ENCODE peak calls at places on chromosomes 4 and X, in seven cellular contexts. Y is stimulated activated CD4-positive, alpha-beta T cell treated with anti-CD3 and anti-CD28 coated beads, Interleukin-2, amount 100 ng/mL, for 48 hours; F is fibroblast of mammary gland; P is lower lobe of right lung; L is frontal cortex; K is Right ventricle myocardium inferior; E is NCI-H524 treated with DMSO at 0.1 percent for 48 hours. N is an unnamed sample.
A peak's percentile ranks its signal among the peaks of the same experiment; 100 is the strongest.

GRCh38 chr4:10098770-10099139 is 17.8 kb downstream of the WDR1 start:
- DNase-seq in Y (no peak), F (peak; percentile 87), P (no peak), L (no peak), K (peak; percentile 49), E (no peak), N (no peak)

GRCh38 chr4:186015212-186015817 is 53.6 kb upstream of the TLR3 start:
- DNase-seq in Y (no peak), F (no peak), P (no peak), L (no peak), K (no peak), E (no peak), N (no peak)

GRCh38 chr4:161134795-161135194 is 1029.0 kb downstream of the FSTL5 start:
- DNase-seq in Y (no peak), F (no peak), P (no peak), L (no peak), K (no peak), E (no peak), N (no peak)

GRCh38 chrX:125205084-125205917 is 114.4 kb upstream of the TEX13C start:
- DNase-seq in Y (peak; percentile 7), F (peak; percentile 4), P (peak; percentile 37), L (no peak), K (peak; percentile 77), E (peak; percentile 28), N (no peak)

GRCh38 chr4:25075851-25076250 is 45.1 kb upstream of the LGI2 start:
- DNase-seq in Y (no peak), F (no peak), P (no peak), L (no peak), K (no peak), E (no peak), N (no peak)

GRCh38 chr4:55269970-55270369 is 76.1 kb upstream of the SRD5A3 start:
- DNase-seq in Y (no peak), F (no peak), P (no peak), L (no peak), K (no peak), E (no peak), N (no peak)

GRCh38 chrX:80578518-80579105 is 158.4 kb downstream of the TENT5D start:
- DNase-seq in Y (no peak), F (peak; percentile 33), P (no peak), L (no peak), K (no peak), E (no peak), N (no peak)

GRCh38 chr4:168269879-168270278 is 48.7 kb downstream of the DDX60 start:
- DNase-seq in Y (no peak), F (no peak), P (no peak), L (no peak), K (no peak), E (no peak), N (no peak)

N was measured in KG1.